ENCODE peak calls at places on chromosomes 11 and 22, in eight cellular contexts. H, O, G, S, J, D, K and W are unnamed samples. For H3K27me3, the result is how much of the 10 kb centered on the place peaks cover.

GRCh38 chr22:29663230-29663826 is 56.5 kb upstream of the CABP7 start:
- DNase-seq in H (no peak), O (no peak), G (no peak), S (no peak), J (peak), D (no peak), K (no peak), W (no peak)

GRCh38 chr22:44860311-44860710 is 107.9 kb downstream of the ARHGAP8 start:
- DNase-seq in H (no peak), O (no peak), G (no peak), S (no peak), J (no peak), D (no peak), K (no peak), W (peak)

GRCh38 chr11:104897891-104898684 is at the start of gene CASP12:
- DNase-seq in H (peak), O (no peak), G (no peak), S (no peak), J (no peak), D (no peak), K (no peak), W (no peak)

GRCh38 chr11:12841946-12842630 is 167.0 kb upstream of the RASSF10 start:
- DNase-seq in H (peak), O (no peak), G (peak), S (peak), J (peak), D (no peak), K (peak), W (peak)

GRCh38 chr11:70265341-70265740 is 5.1 kb upstream of the PPFIA1 start:
- DNase-seq in H (no peak), O (no peak), G (no peak), S (no peak), J (no peak), D (no peak), K (no peak), W (no peak)

GRCh38 chr22:31039393-31039792 is 41.7 kb upstream of the SMTN start:
- DNase-seq in H (no peak), O (no peak), G (no peak), S (peak), J (peak), D (no peak), K (no peak), W (no peak)

GRCh38 chr11:1335264-1335810 is 25.9 kb upstream of the TOLLIP start:
- DNase-seq in H (no peak), O (no peak), G (no peak), S (no peak), J (no peak), D (no peak), K (no peak), W (no peak)

GRCh38 chr22:46367707-46368191 is 32.2 kb downstream of the TRMU start:
- DNase-seq in H (peak), O (peak), G (peak), S (peak), J (peak), D (peak), K (peak), W (peak)

GRCh38 chr11:72155751-72156150 is 20.2 kb downstream of the FOLR3 start:
- DNase-seq in H (no peak), O (no peak), G (no peak), S (no peak), J (no peak), D (no peak), K (no peak), W (no peak)

GRCh38 chr11:28461846-28462245 is 353.7 kb downstream of the METTL15 start:
- DNase-seq in H (no peak), O (no peak), G (no peak), S (peak), J (no peak), D (no peak), K (no peak), W (no peak)

GRCh38 chr11:1508491-1508891 is 21.9 kb upstream of the MOB2 start:
- DNase-seq in H (no peak), O (no peak), G (no peak), S (no peak), J (no peak), D (no peak), K (no peak), W (no peak)

GRCh38 chr11:113578164-113578455 is 102.9 kb upstream of the DRD2 start:
- DNase-seq in H (no peak), O (no peak), G (no peak), S (no peak), J (no peak), D (no peak), K (peak), W (no peak)

GRCh38 chr11:126416542-126417090 is 61.1 kb downstream of the ST3GAL4 start:
- DNase-seq in H (peak), O (peak), G (no peak), S (peak), J (peak), D (no peak), K (peak), W (no peak)

GRCh38 chr11:113286509-113287497 is 27.6 kb upstream of the TTC12 start:
- DNase-seq in H (no peak), O (no peak), G (no peak), S (peak), J (peak), D (no peak), K (no peak), W (peak)

GRCh38 chr11:60942970-60943565 is 8.9 kb downstream of the SLC15A3 start:
- DNase-seq in H (peak), O (no peak), G (no peak), S (no peak), J (peak), D (no peak), K (no peak), W (peak)

GRCh38 chr11:74988541-74989268 is at the start of gene NEU3:
- DNase-seq in H (peak), O (peak), G (peak), S (peak), J (peak), D (peak), K (peak), W (peak)

GRCh38 chr11:38582756-38583155 is 1984.7 kb upstream of the RAG2 start:
- DNase-seq in H (no peak), O (no peak), G (peak), S (no peak), J (peak), D (no peak), K (no peak), W (no peak)

GRCh38 chr22:17319541-17319940 is 49.7 kb upstream of the CECR2 start:
- DNase-seq in H (no peak), O (peak), G (no peak), S (no peak), J (no peak), D (no peak), K (peak), W (peak)

GRCh38 chr11:44600739-44601416 is 35.4 kb downstream of the CD82 start:
- DNase-seq in H (no peak), O (no peak), G (no peak), S (no peak), J (no peak), D (no peak), K (no peak), W (peak)

GRCh38 chr11:33936745-33937612 is 45.1 kb upstream of the LMO2 start:
- DNase-seq in H (peak), O (peak), G (no peak), S (peak), J (peak), D (no peak), K (no peak), W (no peak)

GRCh38 chr22:18056161-18056666 is 21.6 kb upstream of the PEX26 start:
- DNase-seq in H (peak), O (no peak), G (peak), S (peak), J (peak), D (no peak), K (no peak), W (no peak)

GRCh38 chr22:39234867-39235687 is 9.7 kb downstream of the PDGFB start:
- DNase-seq in H (peak), O (no peak), G (no peak), S (no peak), J (no peak), D (no peak), K (peak), W (no peak)

GRCh38 chr22:17896552-17896951 is 122.3 kb upstream of the BID start:
- DNase-seq in H (peak), O (peak), G (no peak), S (no peak), J (no peak), D (no peak), K (peak), W (peak)

GRCh38 chr11:58926251-58926650 is 13.0 kb upstream of the GLYATL1 start:
- DNase-seq in H (no peak), O (no peak), G (no peak), S (peak), J (peak), D (no peak), K (no peak), W (no peak)

GRCh38 chr22:40276877-40277823 is 69.2 kb upstream of the ADSL start:
- DNase-seq in H (peak), O (no peak), G (peak), S (peak), J (peak), D (no peak), K (no peak), W (no peak)

GRCh38 chr11:123431619-123432018 is 1.6 kb downstream of the GRAMD1B start:
- DNase-seq in H (no peak), O (no peak), G (no peak), S (peak), J (no peak), D (no peak), K (no peak), W (no peak)

GRCh38 chr11:46315033-46315738 is 32.1 kb upstream of the DGKZ start:
- DNase-seq in H (peak), O (peak), G (peak), S (peak), J (peak), D (peak), K (peak), W (peak)

GRCh38 chr11:49995559-49995958 is 13.2 kb upstream of the OR4C12 start:
- DNase-seq in H (peak), O (peak), G (peak), S (peak), J (peak), D (peak), K (peak), W (peak)

GRCh38 chr11:86795962-86796361 is 4.4 kb upstream of the PRSS23 start:
- DNase-seq in H (no peak), O (no peak), G (no peak), S (no peak), J (no peak), D (no peak), K (no peak), W (no peak)

GRCh38 chr22:27801197-27801615 is 350 bp downstream of the MN1 start:
- DNase-seq in H (peak), O (peak), G (peak), S (peak), J (peak), D (no peak), K (peak), W (peak)

GRCh38 chr22:32204211-32204855 is 540 bp downstream of the RFPL2 start:
- DNase-seq in H (peak), O (peak), G (no peak), S (no peak), J (no peak), D (no peak), K (peak), W (no peak)

DNA sequence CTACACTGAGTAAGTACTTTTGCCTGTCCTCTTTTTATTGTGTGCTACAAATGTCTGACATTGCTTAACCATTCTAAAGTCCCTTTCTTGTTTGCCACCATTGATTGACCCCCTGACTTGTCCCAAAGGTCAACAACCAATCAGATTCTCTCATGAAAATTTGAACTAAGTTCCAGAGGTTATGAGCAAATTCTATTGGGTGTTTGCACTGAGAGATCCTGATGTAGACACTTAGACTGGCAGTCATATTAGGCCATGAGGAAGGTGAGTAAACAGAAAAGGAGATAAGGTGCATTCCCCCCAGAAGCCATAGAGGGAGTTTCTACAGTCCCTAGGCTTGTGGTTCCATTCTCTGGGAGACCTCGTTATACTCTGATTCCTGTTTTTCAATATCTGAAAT is 101.3 kb upstream of the E2F8 start:
- DNase-seq in H (no peak), O (no peak), G (no peak), S (no peak), J (no peak), D (no peak), K (no peak), W (no peak)
- H3K27me3 ChIP-seq in H (under half), O (half or more), G (under half), S (under half), J (under half), D (half or more), K (half or more), W (under half)

GRCh38 chr11:92227233-92227593 is 2.6 kb downstream of the FAT3 start:
- DNase-seq in H (no peak), O (no peak), G (no peak), S (no peak), J (no peak), D (no peak), K (peak), W (peak)
- H3K27me3 ChIP-seq in H (under half), O (under half), G (under half), S (half or more), J (under half), D (under half), K (under half), W (under half)

GRCh38 chr11:63244862-63245261 is 1.5 kb upstream of the SLC22A25 start:
- DNase-seq in H (no peak), O (no peak), G (no peak), S (no peak), J (no peak), D (no peak), K (no peak), W (no peak)
- H3K27me3 ChIP-seq in H (under half), O (under half), G (under half), S (under half), J (under half), D (under half), K (under half), W (under half)

GRCh38 chr11:17477361-17477760 is 716 bp upstream of the ABCC8 start:
- DNase-seq in H (no peak), O (no peak), G (no peak), S (no peak), J (no peak), D (no peak), K (no peak), W (no peak)

GRCh38 chr11:17477084-17477333 is 364 bp upstream of the ABCC8 start:
- DNase-seq in H (no peak), O (no peak), G (no peak), S (no peak), J (no peak), D (no peak), K (no peak), W (no peak)

GRCh38 chr11:17478064-17478463 is 1.4 kb upstream of the ABCC8 start:
- DNase-seq in H (no peak), O (peak), G (no peak), S (peak), J (no peak), D (no peak), K (peak), W (no peak)

GRCh38 chr11:17475666-17476316 is 854 bp downstream of the ABCC8 start:
- DNase-seq in H (no peak), O (peak), G (no peak), S (no peak), J (no peak), D (no peak), K (peak), W (no peak)

GRCh38 chr11:17476317-17477083 is at the start of gene ABCC8:
- DNase-seq in H (peak), O (peak), G (no peak), S (no peak), J (no peak), D (no peak), K (peak), W (no peak)
- H3K27me3 ChIP-seq in H (under half), O (half or more), G (under half), S (half or more), J (under half), D (under half), K (half or more), W (under half)

GRCh38 chr22:20514658-20515406 is 7.4 kb downstream of the MED15 start:
- DNase-seq in H (no peak), O (no peak), G (peak), S (peak), J (peak), D (no peak), K (no peak), W (no peak)
- H3K27me3 ChIP-seq in H (under half), O (under half), G (under half), S (under half), J (under half), D (under half), K (under half), W (under half)